ENCODE peak calls at places on chromosomes 13 and 19, in seven cellular contexts. L, X, D, E, O, M and W are unnamed samples.

GRCh38 chr13:77172650-77173049 is 145.7 kb upstream of the FBXL3 start:
- DNase-seq in L (no peak), X (no peak), D (no peak), E (no peak), O (no peak), M (no peak), W (no peak)

GRCh38 chr13:113129921-113130750 is 7.5 kb downstream of the F10 start:
- DNase-seq in L (no peak), X (no peak), D (no peak), E (no peak), O (no peak), M (no peak), W (peak; percentile 21)

GRCh38 chr13:46334008-46334407 is 53.0 kb downstream of the RUBCNL start:
- DNase-seq in L (no peak), X (no peak), D (no peak), E (no peak), O (no peak), M (no peak), W (no peak)

GRCh38 chr19:55015126-55015525 is 22.9 kb downstream of the GP6 start:
- DNase-seq in L (no peak), X (no peak), D (no peak), E (no peak), O (no peak), M (no peak), W (no peak)

GRCh38 chr19:46220038-46220615 is 9.4 kb upstream of the IGFL1 start:
- DNase-seq in L (no peak), X (no peak), D (no peak), E (no peak), O (no peak), M (no peak), W (no peak)

GRCh38 chr13:57627663-57628062 is 3.9 kb upstream of the PCDH17 start:
- DNase-seq in L (peak; percentile 49), X (no peak), D (peak; percentile 36), E (no peak), O (no peak), M (peak; percentile 46), W (no peak)

GRCh38 chr13:90420683-90421082 is 926.8 kb upstream of the MIR17HG start:
- DNase-seq in L (no peak), X (no peak), D (no peak), E (no peak), O (no peak), M (no peak), W (no peak)

GRCh38 chr13:49219647-49220034 is 497 bp upstream of the MLNR start:
- DNase-seq in L (no peak), X (peak; percentile 36), D (no peak), E (no peak), O (no peak), M (peak; percentile 17), W (no peak)

GRCh38 chr13:114122591-114123211 is 9.7 kb downstream of the RASA3 start:
- DNase-seq in L (no peak), X (no peak), D (no peak), E (no peak), O (no peak), M (no peak), W (no peak)

GRCh38 chr13:29924482-29924884 is 74.1 kb upstream of the UBL3 start:
- DNase-seq in L (no peak), X (no peak), D (peak; percentile 89), E (no peak), O (no peak), M (peak; percentile 79), W (no peak)

GRCh38 chr19:48342841-48343540 is 17.6 kb downstream of the EMP3 start:
- DNase-seq in L (no peak), X (no peak), D (peak; percentile 74), E (no peak), O (no peak), M (peak; percentile 32), W (no peak)

GRCh38 chr13:46796129-46796514 is 839 bp downstream of the ESD start:
- DNase-seq in L (no peak), X (no peak), D (peak; percentile 2), E (no peak), O (no peak), M (no peak), W (no peak)